ENCODE peak calls at places on chromosomes 12 and 14, in ten cellular contexts. One of them, this sample, is unnamed.

GRCh38 chr12:104652910-104653309 is 196.2 kb downstream of the CHST11 start:
- DNase-seq in hepatocyte: no peak
- DNase-seq in tibial artery: no peak
- DNase-seq in osteoblast: no peak
- DNase-seq in BE2C: no peak
- DNase-seq in cardiac fibroblast: no peak
- DNase-seq in fibroblast of pulmonary artery: no peak
- DNase-seq in GM23338: no peak
- DNase-seq in brain microvascular endothelial cell: no peak
- DNase-seq in fibroblast of mammary gland: no peak
- DNase-seq in this sample: no peak

GRCh38 chr12:47964102-47964723 is 817 bp downstream of the TMEM106C start:
- DNase-seq in hepatocyte: peak; percentile 46
- DNase-seq in tibial artery: peak; percentile 73
- DNase-seq in osteoblast: peak; percentile 60
- DNase-seq in BE2C: no peak
- DNase-seq in cardiac fibroblast: no peak
- DNase-seq in fibroblast of pulmonary artery: no peak
- DNase-seq in GM23338: peak; percentile 60
- DNase-seq in brain microvascular endothelial cell: no peak
- DNase-seq in fibroblast of mammary gland: no peak
- DNase-seq in this sample: no peak

GRCh38 chr12:115423546-115423987 is 739.6 kb upstream of the TBX3 start:
- DNase-seq in hepatocyte: peak; percentile 17
- DNase-seq in tibial artery: no peak
- DNase-seq in osteoblast: no peak
- DNase-seq in BE2C: no peak
- DNase-seq in cardiac fibroblast: no peak
- DNase-seq in fibroblast of pulmonary artery: no peak
- DNase-seq in GM23338: no peak
- DNase-seq in brain microvascular endothelial cell: no peak
- DNase-seq in fibroblast of mammary gland: no peak
- DNase-seq in this sample: no peak

GRCh38 chr14:55585854-55586253 is 5.8 kb downstream of the KTN1 start:
- DNase-seq in hepatocyte: no peak
- DNase-seq in tibial artery: no peak
- DNase-seq in osteoblast: peak; percentile 88
- DNase-seq in BE2C: no peak
- DNase-seq in cardiac fibroblast: no peak
- DNase-seq in fibroblast of pulmonary artery: peak; percentile 49
- DNase-seq in GM23338: no peak
- DNase-seq in brain microvascular endothelial cell: no peak
- DNase-seq in fibroblast of mammary gland: peak; percentile 62
- DNase-seq in this sample: no peak

GRCh38 chr14:25017562-25017961 is 32.4 kb downstream of the STXBP6 start:
- DNase-seq in hepatocyte: no peak
- DNase-seq in tibial artery: no peak
- DNase-seq in osteoblast: no peak
- DNase-seq in BE2C: no peak
- DNase-seq in cardiac fibroblast: no peak
- DNase-seq in fibroblast of pulmonary artery: no peak
- DNase-seq in GM23338: no peak
- DNase-seq in brain microvascular endothelial cell: no peak
- DNase-seq in fibroblast of mammary gland: no peak
- DNase-seq in this sample: no peak

GRCh38 chr12:80099259-80099658 is at the start of gene OTOGL:
- DNase-seq in hepatocyte: no peak
- DNase-seq in tibial artery: no peak
- DNase-seq in osteoblast: peak; percentile 17
- DNase-seq in BE2C: no peak
- DNase-seq in cardiac fibroblast: no peak
- DNase-seq in fibroblast of pulmonary artery: no peak
- DNase-seq in GM23338: no peak
- DNase-seq in brain microvascular endothelial cell: no peak
- DNase-seq in fibroblast of mammary gland: no peak
- DNase-seq in this sample: no peak

GRCh38 chr12:58087428-58088117 is 146.2 kb downstream of the ATP23 start:
- DNase-seq in hepatocyte: no peak
- DNase-seq in tibial artery: no peak
- DNase-seq in osteoblast: peak; percentile 42
- DNase-seq in BE2C: no peak
- DNase-seq in cardiac fibroblast: no peak
- DNase-seq in fibroblast of pulmonary artery: no peak
- DNase-seq in GM23338: peak; percentile 51
- DNase-seq in brain microvascular endothelial cell: no peak
- DNase-seq in fibroblast of mammary gland: no peak
- DNase-seq in this sample: no peak

GRCh38 chr12:14774944-14775651 is 28.2 kb downstream of the WBP11 start:
- DNase-seq in hepatocyte: peak; percentile 62
- DNase-seq in tibial artery: peak; percentile 40
- DNase-seq in osteoblast: peak; percentile 73
- DNase-seq in BE2C: peak; percentile 38
- DNase-seq in cardiac fibroblast: peak; percentile 69
- DNase-seq in fibroblast of pulmonary artery: peak; percentile 74
- DNase-seq in GM23338: peak; percentile 40
- DNase-seq in brain microvascular endothelial cell: peak; percentile 50
- DNase-seq in fibroblast of mammary gland: peak; percentile 72
- DNase-seq in this sample: peak; percentile 33

GRCh38 chr12:13005649-13006048 is 5.6 kb upstream of the HEBP1 start:
- DNase-seq in hepatocyte: no peak
- DNase-seq in tibial artery: no peak
- DNase-seq in osteoblast: no peak
- DNase-seq in BE2C: no peak
- DNase-seq in cardiac fibroblast: no peak
- DNase-seq in fibroblast of pulmonary artery: no peak
- DNase-seq in GM23338: peak; percentile 36
- DNase-seq in brain microvascular endothelial cell: no peak
- DNase-seq in fibroblast of mammary gland: no peak
- DNase-seq in this sample: no peak

GRCh38 chr12:92210062-92210461 is 64.4 kb upstream of the BTG1 start:
- DNase-seq in hepatocyte: no peak
- DNase-seq in tibial artery: no peak
- DNase-seq in osteoblast: no peak
- DNase-seq in BE2C: no peak
- DNase-seq in cardiac fibroblast: no peak
- DNase-seq in fibroblast of pulmonary artery: no peak
- DNase-seq in GM23338: no peak
- DNase-seq in brain microvascular endothelial cell: no peak
- DNase-seq in fibroblast of mammary gland: no peak
- DNase-seq in this sample: no peak

DNA sequence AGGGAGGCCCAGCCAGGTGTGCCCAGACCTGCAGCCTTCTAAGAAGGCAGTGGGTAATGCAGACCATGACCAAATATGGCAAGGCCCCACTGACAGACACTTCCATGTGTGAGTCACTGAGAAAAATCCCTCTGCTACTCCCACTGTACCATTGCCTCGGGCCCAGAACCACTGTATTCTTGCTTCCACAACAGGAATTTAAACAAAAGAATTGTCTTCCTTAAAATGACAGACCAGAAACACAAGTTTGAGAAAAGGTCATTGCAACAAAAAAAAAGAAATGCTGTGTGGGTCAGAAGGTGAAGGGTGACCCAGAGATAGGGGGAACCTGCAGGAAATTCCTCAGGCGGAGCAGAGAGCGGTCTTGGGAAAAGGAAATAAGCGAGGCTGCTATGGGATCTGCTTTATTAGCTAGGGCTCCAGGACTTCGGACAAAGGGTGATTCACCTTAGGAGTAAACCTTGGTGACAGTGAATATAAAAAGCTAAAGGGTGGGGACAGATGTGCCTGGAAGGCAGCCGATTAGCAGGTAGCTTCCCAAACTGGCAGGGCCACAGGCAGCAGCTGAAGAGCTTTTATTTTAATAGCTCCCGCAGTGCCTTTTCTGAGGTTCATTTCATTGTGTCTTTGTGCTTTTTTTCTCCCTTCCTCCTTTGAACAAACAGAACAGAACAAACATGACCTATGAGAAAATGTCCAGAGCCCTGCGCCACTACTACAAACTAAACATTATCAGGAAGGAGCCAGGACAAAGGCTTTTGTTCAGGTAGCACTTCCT is 185.3 kb upstream of the BCL2L14 start:
- DNase-seq in hepatocyte: peak; percentile 53
- DNase-seq in tibial artery: no peak
- DNase-seq in osteoblast: peak; percentile 66
- DNase-seq in BE2C: no peak
- DNase-seq in cardiac fibroblast: peak; percentile 55
- DNase-seq in fibroblast of pulmonary artery: peak; percentile 81
- DNase-seq in GM23338: no peak
- DNase-seq in brain microvascular endothelial cell: peak; percentile 69
- DNase-seq in fibroblast of mammary gland: peak; percentile 31
- DNase-seq in this sample: no peak
- H3K4me3 ChIP-seq in hepatocyte: no peak overlapping the region
- H3K4me3 ChIP-seq in tibial artery: no peak overlapping the region
- H3K4me3 ChIP-seq in osteoblast: no peak overlapping the region
- H3K4me3 ChIP-seq in BE2C: no peak overlapping the region
- H3K4me3 ChIP-seq in cardiac fibroblast: no peak overlapping the region
- H3K4me3 ChIP-seq in fibroblast of pulmonary artery: no peak overlapping the region
- H3K4me3 ChIP-seq in GM23338: no peak overlapping the region
- H3K4me3 ChIP-seq in brain microvascular endothelial cell: no peak overlapping the region
- H3K4me3 ChIP-seq in fibroblast of mammary gland: no peak overlapping the region
- H3K4me3 ChIP-seq in this sample: no peak overlapping the region

GRCh38 chr12:128543971-128544370 is 277.0 kb downstream of the TMEM132C start:
- DNase-seq in hepatocyte: no peak
- DNase-seq in tibial artery: no peak
- DNase-seq in osteoblast: no peak
- DNase-seq in BE2C: no peak
- DNase-seq in cardiac fibroblast: no peak
- DNase-seq in fibroblast of pulmonary artery: no peak
- DNase-seq in GM23338: no peak
- DNase-seq in brain microvascular endothelial cell: no peak
- DNase-seq in fibroblast of mammary gland: no peak
- DNase-seq in this sample: no peak
- H3K4me3 ChIP-seq in hepatocyte: no peak overlapping the region
- H3K4me3 ChIP-seq in tibial artery: no peak overlapping the region
- H3K4me3 ChIP-seq in osteoblast: no peak overlapping the region
- H3K4me3 ChIP-seq in BE2C: no peak overlapping the region
- H3K4me3 ChIP-seq in cardiac fibroblast: no peak overlapping the region
- H3K4me3 ChIP-seq in fibroblast of pulmonary artery: no peak overlapping the region
- H3K4me3 ChIP-seq in GM23338: no peak overlapping the region
- H3K4me3 ChIP-seq in brain microvascular endothelial cell: no peak overlapping the region
- H3K4me3 ChIP-seq in fibroblast of mammary gland: no peak overlapping the region
- H3K4me3 ChIP-seq in this sample: no peak overlapping the region

DNA sequence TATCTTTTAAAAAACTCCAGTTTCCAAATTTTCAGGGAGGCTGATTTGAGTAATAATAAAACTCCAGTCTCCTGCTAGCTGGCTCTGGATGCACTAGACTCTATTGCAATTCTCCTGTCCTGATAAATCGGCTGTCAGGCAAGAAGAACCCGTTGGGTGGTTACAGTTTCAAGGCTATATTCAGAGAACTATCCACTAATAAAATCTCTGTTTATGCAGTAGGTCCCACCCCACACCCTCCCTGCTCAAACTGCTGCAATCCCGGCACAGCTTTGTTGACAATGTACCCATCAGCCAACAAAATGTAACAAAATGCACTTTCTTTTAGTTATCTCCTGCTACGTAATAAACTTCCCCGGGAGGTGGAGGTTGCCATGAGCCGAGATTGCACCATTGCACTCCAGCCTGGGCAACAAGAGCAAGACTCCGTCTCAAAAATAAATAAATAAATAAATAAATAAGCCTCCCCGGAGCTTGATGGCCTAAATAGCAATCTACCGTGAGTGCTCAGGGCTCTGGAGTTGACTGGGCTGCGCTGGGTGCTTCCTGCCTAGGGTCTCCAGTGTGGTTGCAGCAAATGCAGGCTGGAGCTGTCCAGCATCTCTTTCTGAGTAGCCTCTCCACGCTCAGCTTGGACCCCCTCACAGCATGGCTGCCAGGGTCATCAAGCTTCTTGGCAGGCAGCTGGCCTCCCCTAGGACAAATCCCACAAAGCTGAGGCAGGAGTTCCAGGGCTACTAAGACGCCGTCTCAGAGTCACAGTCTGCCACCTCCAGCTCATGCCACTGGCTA is 43.2 kb upstream of the FBRSL1 start:
- DNase-seq in hepatocyte: no peak
- DNase-seq in tibial artery: no peak
- DNase-seq in osteoblast: no peak
- DNase-seq in BE2C: no peak
- DNase-seq in cardiac fibroblast: no peak
- DNase-seq in fibroblast of pulmonary artery: no peak
- DNase-seq in GM23338: no peak
- DNase-seq in brain microvascular endothelial cell: no peak
- DNase-seq in fibroblast of mammary gland: no peak
- DNase-seq in this sample: no peak
- H3K4me3 ChIP-seq in hepatocyte: no peak overlapping the region
- H3K4me3 ChIP-seq in tibial artery: peak overlapping the region; percentile 20
- H3K4me3 ChIP-seq in osteoblast: peak overlapping the region; percentile 57
- H3K4me3 ChIP-seq in BE2C: no peak overlapping the region
- H3K4me3 ChIP-seq in cardiac fibroblast: no peak overlapping the region
- H3K4me3 ChIP-seq in fibroblast of pulmonary artery: peak overlapping the region; percentile 48
- H3K4me3 ChIP-seq in GM23338: peak overlapping the region; percentile 47
- H3K4me3 ChIP-seq in brain microvascular endothelial cell: no peak overlapping the region
- H3K4me3 ChIP-seq in fibroblast of mammary gland: peak overlapping the region; percentile 55
- H3K4me3 ChIP-seq in this sample: no peak overlapping the region

GRCh38 chr14:93155667-93156066 is 29.0 kb downstream of the MOAP1 start:
- DNase-seq in hepatocyte: no peak
- DNase-seq in tibial artery: no peak
- DNase-seq in osteoblast: no peak
- DNase-seq in BE2C: no peak
- DNase-seq in cardiac fibroblast: peak; percentile 16
- DNase-seq in fibroblast of pulmonary artery: no peak
- DNase-seq in GM23338: no peak
- DNase-seq in brain microvascular endothelial cell: no peak
- DNase-seq in fibroblast of mammary gland: no peak
- DNase-seq in this sample: no peak

GRCh38 chr14:93156693-93157369 is 27.9 kb downstream of the MOAP1 start:
- DNase-seq in hepatocyte: no peak
- DNase-seq in tibial artery: no peak
- DNase-seq in osteoblast: peak; percentile 51
- DNase-seq in BE2C: peak; percentile 51
- DNase-seq in cardiac fibroblast: no peak
- DNase-seq in fibroblast of pulmonary artery: no peak
- DNase-seq in GM23338: no peak
- DNase-seq in brain microvascular endothelial cell: no peak
- DNase-seq in fibroblast of mammary gland: no peak
- DNase-seq in this sample: no peak

GRCh38 chr14:93161411-93161940 is 23.2 kb downstream of the MOAP1 start:
- DNase-seq in hepatocyte: no peak
- DNase-seq in tibial artery: no peak
- DNase-seq in osteoblast: peak; percentile 26
- DNase-seq in BE2C: peak; percentile 59
- DNase-seq in cardiac fibroblast: no peak
- DNase-seq in fibroblast of pulmonary artery: no peak
- DNase-seq in GM23338: no peak
- DNase-seq in brain microvascular endothelial cell: no peak
- DNase-seq in fibroblast of mammary gland: no peak
- DNase-seq in this sample: no peak

GRCh38 chr14:93163570-93163969 is 21.1 kb downstream of the MOAP1 start:
- DNase-seq in hepatocyte: no peak
- DNase-seq in tibial artery: no peak
- DNase-seq in osteoblast: peak; percentile 41
- DNase-seq in BE2C: no peak
- DNase-seq in cardiac fibroblast: no peak
- DNase-seq in fibroblast of pulmonary artery: no peak
- DNase-seq in GM23338: no peak
- DNase-seq in brain microvascular endothelial cell: no peak
- DNase-seq in fibroblast of mammary gland: no peak
- DNase-seq in this sample: no peak

GRCh38 chr14:93160353-93160801 is 24.3 kb downstream of the MOAP1 start:
- DNase-seq in hepatocyte: peak; percentile 30
- DNase-seq in tibial artery: no peak
- DNase-seq in osteoblast: peak; percentile 53
- DNase-seq in BE2C: peak; percentile 46
- DNase-seq in cardiac fibroblast: peak; percentile 30
- DNase-seq in fibroblast of pulmonary artery: peak; percentile 28
- DNase-seq in GM23338: peak; percentile 73
- DNase-seq in brain microvascular endothelial cell: peak; percentile 2
- DNase-seq in fibroblast of mammary gland: peak; percentile 20
- DNase-seq in this sample: no peak
- H3K4me3 ChIP-seq in hepatocyte: no peak overlapping the region
- H3K4me3 ChIP-seq in tibial artery: no peak overlapping the region
- H3K4me3 ChIP-seq in osteoblast: no peak overlapping the region
- H3K4me3 ChIP-seq in BE2C: no peak overlapping the region
- H3K4me3 ChIP-seq in cardiac fibroblast: no peak overlapping the region
- H3K4me3 ChIP-seq in fibroblast of pulmonary artery: no peak overlapping the region
- H3K4me3 ChIP-seq in GM23338: no peak overlapping the region
- H3K4me3 ChIP-seq in brain microvascular endothelial cell: no peak overlapping the region
- H3K4me3 ChIP-seq in fibroblast of mammary gland: no peak overlapping the region
- H3K4me3 ChIP-seq in this sample: no peak overlapping the region

This sample was measured in heart left ventricle.